ENCODE peak calls at places on chromosomes 11 and 22, in four cellular contexts. Y is HEK293T, H is HepG2, P is K562. D is an unnamed sample.

GRCh38 chr11:127136438-127136837 is 135.9 kb upstream of the KIRREL3 start:
- DNase-seq in H (no peak), Y (no peak), P (no peak), D (peak)

GRCh38 chr11:111604392-111605009 is 2.3 kb downstream of the SIK2 start:
- DNase-seq in P (peak), Y (peak), H (peak), D (no peak)

GRCh38 chr11:125132071-125132470 is 20.6 kb upstream of the TMEM218 start:
- DNase-seq in P (no peak), H (no peak), Y (no peak), D (no peak)

GRCh38 chr11:61153593-61154090 is 7.6 kb downstream of the VPS37C start:
- DNase-seq in H (no peak), P (no peak), Y (no peak), D (no peak)

GRCh38 chr22:28015676-28016601 is 96.9 kb upstream of the PITPNB start:
- DNase-seq in H (no peak), Y (no peak), P (no peak), D (no peak)

GRCh38 chr22:20748082-20748481 is 25.8 kb upstream of the SERPIND1 start:
- DNase-seq in H (no peak), P (no peak), Y (no peak), D (no peak)

GRCh38 chr11:120270386-120270785 is 30.4 kb downstream of the POU2F3 start:
- DNase-seq in H (no peak), P (no peak), Y (no peak), D (no peak)

GRCh38 chr11:16859651-16860050 is 121.2 kb downstream of the C11orf58 start:
- DNase-seq in H (no peak), Y (no peak), P (no peak), D (no peak)

GRCh38 chr11:43124272-43124920 is 187.4 kb upstream of the API5 start:
- DNase-seq in P (no peak), H (no peak), Y (no peak), D (no peak)

GRCh38 chr11:942853-943252 is 17.2 kb downstream of the AP2A2 start:
- DNase-seq in P (no peak), H (no peak), Y (no peak), D (no peak)

GRCh38 chr22:46613606-46613997 is 6.6 kb upstream of the GRAMD4 start:
- DNase-seq in Y (no peak), H (no peak), P (no peak), D (no peak)

GRCh38 chr11:79159657-79160450 is 281.0 kb downstream of the TENM4 start:
- DNase-seq in P (no peak), H (no peak), Y (no peak), D (no peak)

GRCh38 chr11:10709299-10710086 is 15.9 kb upstream of the IRAG1 start:
- DNase-seq in P (no peak), H (no peak), Y (no peak), D (no peak)

GRCh38 chr22:29482253-29482652 is 2.2 kb downstream of the NEFH start:
- DNase-seq in H (no peak), Y (no peak), P (no peak), D (no peak)

GRCh38 chr22:46143491-46144147 is 6.7 kb upstream of the PPARA start:
- DNase-seq in H (no peak), P (no peak), Y (no peak), D (no peak)

GRCh38 chr22:29480512-29481264 is 670 bp downstream of the NEFH start:
- DNase-seq in H (no peak), Y (no peak), P (peak), D (peak)

GRCh38 chr22:48779211-48779643 is 1048.4 kb downstream of the BRD1 start:
- DNase-seq in H (no peak), Y (no peak), P (no peak), D (no peak)

GRCh38 chr11:17473071-17473744 is 3.4 kb downstream of the ABCC8 start:
- DNase-seq in H (peak), Y (peak), P (peak), D (peak)

GRCh38 chr11:64757549-64758329 is 2.0 kb downstream of the PYGM start:
- DNase-seq in P (no peak), H (no peak), Y (no peak), D (no peak)

GRCh38 chr22:38946771-38947170 is 10.6 kb upstream of the APOBEC3A start:
- DNase-seq in Y (no peak), P (no peak), H (no peak), D (no peak)

GRCh38 chr11:72738199-72739141 is 13.7 kb downstream of the ARAP1 start:
- DNase-seq in Y (no peak), P (peak), H (no peak), D (no peak)

GRCh38 chr11:63922673-63923192 is 5.8 kb upstream of the RCOR2 start:
- DNase-seq in Y (no peak), P (no peak), H (no peak), D (no peak)

GRCh38 chr11:83070878-83071640 is 638 bp downstream of the RAB30 start:
- DNase-seq in Y (peak), P (peak), H (no peak), D (peak)

GRCh38 chr11:58394195-58394594 is 12.5 kb downstream of the OR5B3 start:
- DNase-seq in H (peak), Y (no peak), P (no peak), D (no peak)

GRCh38 chr11:112044961-112045360 is 19.8 kb downstream of the DLAT start:
- DNase-seq in Y (no peak), P (peak), H (no peak), D (no peak)

GRCh38 chr22:35418088-35418487 is 18.1 kb downstream of the MCM5 start:
- DNase-seq in P (no peak), H (no peak), Y (no peak), D (no peak)

GRCh38 chr22:46563381-46564083 is 26.1 kb upstream of the CELSR1 start:
- DNase-seq in H (peak), P (peak), Y (peak), D (peak)

GRCh38 chr22:46681010-46681409 is 57.0 kb downstream of the CERK start:
- DNase-seq in P (peak), Y (peak), H (peak), D (peak)

GRCh38 chr11:97610000-97610399 is 1220.2 kb downstream of the JRKL start:
- DNase-seq in P (peak), H (no peak), Y (no peak), D (peak)

GRCh38 chr11:65102142-65103095 is 6.4 kb downstream of the VPS51 start:
- DNase-seq in H (no peak), Y (no peak), P (no peak), D (no peak)

GRCh38 chr22:27815826-27816530 is 14.4 kb upstream of the MN1 start:
- DNase-seq in H (no peak), P (no peak), Y (no peak), D (no peak)

GRCh38 chr11:114042234-114042633 is 17.3 kb upstream of the ZBTB16 start:
- DNase-seq in Y (no peak), P (no peak), H (no peak), D (no peak)

GRCh38 chr22:50465531-50465930 is 9.3 kb downstream of the SBF1 start:
- DNase-seq in H (no peak), Y (no peak), P (no peak), D (no peak)

DNA sequence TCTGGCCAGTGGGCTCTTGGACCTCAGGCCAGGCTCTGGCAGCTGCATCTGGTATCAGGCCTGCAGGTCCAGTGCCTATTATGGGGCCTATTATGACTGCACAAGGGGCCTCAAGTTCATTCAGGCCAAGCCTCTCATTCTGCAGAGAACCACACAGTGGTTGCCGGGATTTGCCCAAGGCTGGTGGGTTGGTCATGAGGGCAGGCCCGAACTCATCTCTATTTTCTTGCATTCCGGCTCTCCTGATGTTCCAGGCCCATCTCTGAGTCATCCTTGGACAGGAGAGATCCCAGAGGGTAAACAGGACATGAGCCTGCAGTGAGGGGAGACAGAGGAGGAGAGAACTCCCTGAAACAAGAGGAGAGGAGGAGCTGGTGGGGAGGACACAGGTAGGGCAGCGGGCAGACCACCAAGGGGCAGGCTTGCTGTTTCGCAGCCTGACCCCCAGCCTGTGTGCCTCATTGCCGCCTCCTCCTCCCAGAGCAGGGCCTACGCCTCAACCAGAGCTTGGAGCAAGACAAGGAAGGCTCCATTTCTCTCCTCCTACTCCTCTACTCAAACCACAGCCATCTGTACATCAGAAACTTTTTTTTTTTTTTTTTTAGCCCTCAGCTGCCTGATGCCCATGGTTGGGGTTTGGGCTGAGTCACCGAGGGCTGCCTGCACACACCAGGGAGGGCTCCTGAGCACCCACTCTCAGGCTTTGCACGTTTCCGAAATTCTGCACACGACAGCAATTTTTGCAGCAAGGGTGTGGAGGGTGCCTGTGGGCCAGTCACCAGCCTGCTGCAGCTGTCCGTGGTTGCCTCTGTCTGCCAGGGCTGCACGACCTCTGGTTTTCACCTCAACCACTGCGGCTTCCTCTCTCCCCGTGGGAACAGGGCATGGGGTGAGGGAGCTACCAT is 12.7 kb upstream of the TREH start:
- DNase-seq in P (no peak), H (peak), Y (no peak), D (peak)
- TF ChIP-seq ELF4 in P (no peak), H (no peak), Y (no peak), D (no peak)

DNA sequence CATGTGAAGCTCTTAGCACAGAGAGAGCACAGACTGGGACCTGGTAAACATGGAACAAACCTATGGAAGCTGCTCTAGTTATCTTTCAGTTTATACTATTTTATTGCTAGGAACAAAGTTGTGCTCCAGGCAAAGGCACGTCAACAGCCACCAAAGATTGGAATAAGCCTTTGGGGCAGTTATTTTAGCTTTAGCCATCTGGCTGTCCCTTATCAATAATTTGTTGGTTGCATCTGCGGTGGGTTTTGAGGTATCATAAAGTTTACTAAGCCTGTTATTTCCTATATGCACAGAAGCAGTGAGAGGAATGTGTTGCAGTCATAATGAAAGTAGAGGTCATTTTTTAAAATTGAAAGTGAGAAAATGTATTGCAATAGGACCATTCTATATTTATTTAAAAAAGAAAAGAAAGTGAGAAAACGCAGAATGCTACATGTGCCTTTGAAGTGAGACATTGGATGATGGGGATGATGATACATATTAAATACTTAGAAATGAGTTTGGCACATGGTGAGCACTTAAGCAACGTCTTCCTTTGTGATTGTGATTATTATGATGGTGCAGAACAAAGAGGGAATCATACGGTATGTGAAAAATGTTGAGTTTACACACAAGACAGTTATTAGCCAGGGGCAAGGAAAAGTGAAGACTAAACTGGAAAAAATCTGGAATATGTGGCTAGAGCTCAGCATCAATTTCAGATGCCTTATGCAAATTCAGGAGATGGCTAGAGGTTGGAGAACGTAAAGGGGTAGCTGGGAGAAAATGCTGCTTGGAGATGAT is 58.3 kb downstream of the PRR5L start:
- DNase-seq in H (no peak), P (no peak), Y (no peak), D (no peak)
- TF ChIP-seq ELF4 in H (no peak), P (no peak), Y (no peak), D (no peak)

DNA sequence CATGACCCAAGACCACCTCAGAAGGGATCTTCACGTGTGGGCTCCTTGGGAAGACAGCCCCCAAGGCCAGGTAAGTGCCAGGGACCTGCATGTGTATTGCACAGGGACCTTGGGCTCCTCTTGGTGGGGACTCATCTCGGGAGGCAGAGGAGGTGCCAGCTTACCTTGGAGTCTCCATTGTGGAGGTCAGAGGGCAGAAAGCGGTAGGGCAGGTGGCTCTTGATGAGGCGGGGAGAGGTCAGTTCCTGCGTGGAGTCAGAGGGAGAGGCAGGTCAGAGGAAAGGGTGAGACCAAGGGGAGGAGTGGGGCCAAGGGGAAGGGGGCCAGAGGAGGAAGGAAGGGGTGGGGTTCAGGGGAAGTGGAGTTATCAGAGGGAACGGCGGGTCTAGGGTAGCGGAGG is 22.5 kb downstream of the SULT4A1 start:
- DNase-seq in P (no peak), Y (no peak), H (no peak), D (no peak)
- TF ChIP-seq ELF4 in P (no peak), Y (no peak), H (no peak), D (no peak)

GRCh38 chr11:117806906-117807305 is 9.9 kb upstream of the DSCAML1 start:
- DNase-seq in P (no peak), Y (no peak), H (no peak), D (no peak)

GRCh38 chr11:117807482-117808272 is 10.7 kb upstream of the DSCAML1 start:
- DNase-seq in Y (peak), H (no peak), P (peak), D (peak)

GRCh38 chr11:117805048-117805447 is 8.0 kb upstream of the DSCAML1 start:
- DNase-seq in H (no peak), P (no peak), Y (no peak), D (no peak)

GRCh38 chr11:117808768-117809167 is 11.8 kb upstream of the DSCAML1 start:
- DNase-seq in H (no peak), P (peak), Y (no peak), D (no peak)

GRCh38 chr11:117809236-117810055 is 12.4 kb upstream of the DSCAML1 start:
- DNase-seq in H (no peak), Y (peak), P (peak), D (peak)
- TF ChIP-seq ELF4 in H (no peak), Y (no peak), P (peak), D (no peak)

D was measured in WTC11.